ENCODE peak calls at places on chromosomes 11 and 22, in seven cellular contexts. I, Q, B, U, G, P and K are unnamed samples.

GRCh38 chr11:57546869-57547518 is 9.6 kb downstream of the SMTNL1 start:
- DNase-seq in I (no peak), Q (no peak), B (peak; percentile 46), U (no peak), G (no peak), P (no peak), K (no peak)

GRCh38 chr22:49934144-49934890 is 15.9 kb downstream of the CRELD2 start:
- DNase-seq in I (no peak), Q (peak; percentile 27), B (no peak), U (no peak), G (no peak), P (no peak), K (no peak)

GRCh38 chr11:6413791-6414231 is 5.1 kb downstream of the APBB1 start:
- DNase-seq in I (no peak), Q (peak; percentile 78), B (no peak), U (no peak), G (peak; percentile 60), P (no peak), K (no peak)

GRCh38 chr11:85394288-85394687 is 232.9 kb downstream of the DLG2 start:
- DNase-seq in I (no peak), Q (no peak), B (no peak), U (peak; percentile 43), G (no peak), P (no peak), K (no peak)

GRCh38 chr11:69718147-69718546 is 14.3 kb upstream of the FGF19 start:
- DNase-seq in I (no peak), Q (no peak), B (peak; percentile 23), U (peak; percentile 81), G (peak; percentile 29), P (no peak), K (peak; percentile 85)

GRCh38 chr22:33803371-33803770 is 116.9 kb downstream of the LARGE1 start:
- DNase-seq in I (peak; percentile 19), Q (no peak), B (peak; percentile 90), U (no peak), G (no peak), P (no peak), K (no peak)

GRCh38 chr11:19774817-19775600 is 62.4 kb downstream of the NAV2 start:
- DNase-seq in I (no peak), Q (no peak), B (peak; percentile 19), U (no peak), G (no peak), P (no peak), K (no peak)

GRCh38 chr11:86228967-86229330 is 15.6 kb upstream of the EED start:
- DNase-seq in I (no peak), Q (no peak), B (no peak), U (no peak), G (no peak), P (no peak), K (no peak)

GRCh38 chr11:110431212-110432073 is 1.7 kb downstream of the FDX1 start:
- DNase-seq in I (no peak), Q (peak; percentile 13), B (no peak), U (peak; percentile 16), G (peak; percentile 30), P (no peak), K (peak; percentile 45)

GRCh38 chr11:111559791-111560190 is 19.3 kb downstream of the LAYN start:
- DNase-seq in I (no peak), Q (no peak), B (no peak), U (no peak), G (no peak), P (no peak), K (no peak)

GRCh38 chr11:43899094-43899493 is 18.5 kb downstream of the ALKBH3 start:
- DNase-seq in I (no peak), Q (no peak), B (no peak), U (no peak), G (no peak), P (no peak), K (no peak)

GRCh38 chr11:15727125-15727524 is 612.4 kb downstream of the INSC start:
- DNase-seq in I (no peak), Q (no peak), B (no peak), U (no peak), G (no peak), P (no peak), K (no peak)

GRCh38 chr11:23903044-23903704 is 593.7 kb upstream of the LUZP2 start:
- DNase-seq in I (peak; percentile 79), Q (no peak), B (peak; percentile 95), U (no peak), G (no peak), P (no peak), K (no peak)

GRCh38 chr11:102110761-102111010 is 439 bp downstream of the YAP1 start:
- DNase-seq in I (no peak), Q (no peak), B (no peak), U (no peak), G (no peak), P (no peak), K (no peak)

GRCh38 chr11:47111318-47111804 is 65.3 kb downstream of the ARFGAP2 start:
- DNase-seq in I (peak; percentile 19), Q (no peak), B (no peak), U (peak; percentile 98), G (no peak), P (no peak), K (peak; percentile 98)

GRCh38 chr11:64248578-64248977 is 1.8 kb upstream of the PPP1R14B start:
- DNase-seq in I (no peak), Q (no peak), B (no peak), U (no peak), G (no peak), P (no peak), K (no peak)

GRCh38 chr11:122808494-122808893 is 29.8 kb upstream of the CRTAM start:
- DNase-seq in I (no peak), Q (no peak), B (peak; percentile 44), U (no peak), G (no peak), P (no peak), K (no peak)

GRCh38 chr22:50674606-50675552 is 2.3 kb downstream of the SHANK3 start:
- DNase-seq in I (no peak), Q (no peak), B (no peak), U (peak; percentile 43), G (no peak), P (no peak), K (peak; percentile 83)

GRCh38 chr11:77602385-77603105 is 12.8 kb downstream of the AQP11 start:
- DNase-seq in I (peak; percentile 77), Q (no peak), B (peak; percentile 69), U (no peak), G (no peak), P (no peak), K (peak; percentile 7)

GRCh38 chr11:16860632-16861031 is 122.2 kb downstream of the C11orf58 start:
- DNase-seq in I (no peak), Q (no peak), B (no peak), U (no peak), G (no peak), P (no peak), K (no peak)

GRCh38 chr11:67409781-67410368 is 5.6 kb upstream of the CARNS1 start:
- DNase-seq in I (no peak), Q (no peak), B (no peak), U (no peak), G (no peak), P (no peak), K (peak; percentile 82)

GRCh38 chr11:35617687-35618496 is at the start of gene FJX1:
- DNase-seq in I (no peak), Q (no peak), B (peak; percentile 90), U (peak; percentile 62), G (peak; percentile 25), P (no peak), K (peak; percentile 73)